ENCODE peak calls at places on chromosomes 12 and 14, in seven cellular contexts. Q is AG04449, M is AG04450, Z is progenitor cell of endocrine pancreas, L is endothelial cell, J is ovary, I is Calu3. O is an unnamed sample.

GRCh38 chr14:24372701-24373416 is 4.9 kb downstream of the NFATC4 start:
- DNase-seq in Q (no peak), M (no peak), Z (no peak), L (no peak), J (peak), I (no peak), O (no peak)

GRCh38 chr12:93402333-93403311 is 24.9 kb downstream of the NUDT4 start:
- DNase-seq in Q (no peak), M (no peak), Z (no peak), L (no peak), J (no peak), I (no peak), O (no peak)

GRCh38 chr14:52949711-52950409 is 990 bp downstream of the FERMT2 start:
- DNase-seq in Q (no peak), M (no peak), Z (no peak), L (no peak), J (no peak), I (peak), O (no peak)

GRCh38 chr12:22971771-22972191 is 346.8 kb downstream of the ETNK1 start:
- DNase-seq in Q (no peak), M (no peak), Z (no peak), L (no peak), J (no peak), I (no peak), O (no peak)

GRCh38 chr12:106145539-106146447 is 7.0 kb upstream of the NUAK1 start:
- DNase-seq in Q (no peak), M (no peak), Z (no peak), L (no peak), J (no peak), I (no peak), O (no peak)

GRCh38 chr14:72024043-72024407 is 91.8 kb downstream of the RGS6 start:
- DNase-seq in Q (no peak), M (no peak), Z (no peak), L (peak), J (no peak), I (peak), O (no peak)

GRCh38 chr14:63435838-63436237 is 107.3 kb downstream of the PPP2R5E start:
- DNase-seq in Q (peak), M (peak), Z (no peak), L (no peak), J (peak), I (no peak), O (no peak)

GRCh38 chr12:125065021-125065752 is at the start of gene AACS:
- DNase-seq in Q (no peak), M (peak), Z (peak), L (peak), J (peak), I (peak), O (peak)

GRCh38 chr12:117142094-117142493 is 42.9 kb upstream of the TESC start:
- DNase-seq in Q (no peak), M (no peak), Z (no peak), L (no peak), J (no peak), I (no peak), O (no peak)

GRCh38 chr12:100163416-100164152 is 20.9 kb upstream of the BLTP3B start:
- DNase-seq in Q (no peak), M (no peak), Z (peak), L (peak), J (peak), I (peak), O (peak)

GRCh38 chr12:113912761-113913295 is 53.3 kb downstream of the RBM19 start:
- DNase-seq in Q (no peak), M (peak), Z (peak), L (peak), J (peak), I (peak), O (peak)

GRCh38 chr12:81077686-81078441 is at the start of gene ACSS3:
- DNase-seq in Q (no peak), M (no peak), Z (peak), L (peak), J (peak), I (no peak), O (peak)

GRCh38 chr12:46483572-46484395 is 111.2 kb upstream of the SLC38A2 start:
- DNase-seq in Q (no peak), M (no peak), Z (no peak), L (no peak), J (no peak), I (no peak), O (no peak)

GRCh38 chr14:76057914-76058313 is 72.4 kb downstream of the IFT43 start:
- DNase-seq in Q (no peak), M (no peak), Z (no peak), L (no peak), J (no peak), I (no peak), O (no peak)

GRCh38 chr14:76051717-76052459 is 66.3 kb downstream of the IFT43 start:
- DNase-seq in Q (no peak), M (no peak), Z (no peak), L (no peak), J (no peak), I (no peak), O (no peak)

GRCh38 chr14:76053576-76054369 is 68.2 kb downstream of the IFT43 start:
- DNase-seq in Q (no peak), M (no peak), Z (no peak), L (no peak), J (no peak), I (no peak), O (no peak)

GRCh38 chr14:76055330-76055729 is 69.8 kb downstream of the IFT43 start:
- DNase-seq in Q (no peak), M (no peak), Z (no peak), L (no peak), J (no peak), I (no peak), O (no peak)

DNA sequence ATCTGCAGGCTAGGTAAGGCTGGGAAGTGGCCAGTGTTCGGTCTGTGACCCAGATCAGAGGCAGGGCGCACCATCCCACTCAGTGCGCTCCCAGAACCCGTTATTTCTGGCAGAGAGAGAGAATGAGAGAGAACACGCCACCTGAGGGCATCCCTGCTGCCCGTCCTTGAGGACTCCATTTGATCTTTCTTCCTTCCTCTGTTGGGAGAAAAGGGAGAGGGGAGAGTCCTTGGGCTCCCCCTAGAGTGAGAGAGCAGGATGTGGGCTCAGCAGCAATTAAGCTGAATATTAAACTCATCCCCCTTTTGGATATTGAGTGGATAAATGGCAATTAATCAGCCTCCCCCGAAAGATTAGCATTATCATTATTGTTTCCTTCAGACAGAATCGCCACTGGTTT is 70.6 kb downstream of the IFT43 start:
- DNase-seq in Q (no peak), M (no peak), Z (no peak), L (no peak), J (no peak), I (peak), O (no peak)
- TF ChIP-seq CTCF in Q (peak), M (peak), Z (peak), L (peak), J (no peak), I (no peak), O (peak)

GRCh38 chr12:102232446-102232845 is 34.8 kb upstream of the PMCH start:
- DNase-seq in Q (no peak), M (no peak), Z (no peak), L (no peak), J (no peak), I (no peak), O (no peak)

DNA sequence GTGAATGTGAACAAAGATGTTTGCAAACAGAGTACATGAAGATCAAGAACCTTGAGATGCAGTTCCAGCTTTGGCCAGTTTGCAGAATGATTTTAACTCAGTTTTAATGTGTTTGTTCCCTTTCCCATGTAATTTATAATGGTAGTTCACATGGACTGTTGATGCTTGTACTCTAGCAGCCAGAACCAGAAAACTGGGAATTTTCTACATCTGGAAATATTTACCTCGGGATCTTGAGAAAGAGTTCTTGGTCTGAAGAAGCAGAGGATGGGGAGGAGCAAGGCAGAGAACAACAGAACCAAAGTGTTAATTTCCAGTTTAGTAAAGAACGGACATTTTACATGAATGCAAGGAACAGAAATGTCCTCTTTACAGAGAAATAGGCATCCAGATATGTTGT is 37.0 kb upstream of the PMCH start:
- DNase-seq in Q (no peak), M (no peak), Z (no peak), L (no peak), J (no peak), I (no peak), O (no peak)
- TF ChIP-seq CTCF in Q (no peak), M (no peak), Z (no peak), L (no peak), J (no peak), I (no peak), O (no peak)

GRCh38 chr14:94180655-94181271 is 6.6 kb downstream of the PPP4R4 start:
- DNase-seq in Q (no peak), M (no peak), Z (no peak), L (no peak), J (no peak), I (no peak), O (no peak)
- TF ChIP-seq CTCF in Q (peak), M (peak), Z (peak), L (peak), J (peak), I (peak), O (peak)

DNA sequence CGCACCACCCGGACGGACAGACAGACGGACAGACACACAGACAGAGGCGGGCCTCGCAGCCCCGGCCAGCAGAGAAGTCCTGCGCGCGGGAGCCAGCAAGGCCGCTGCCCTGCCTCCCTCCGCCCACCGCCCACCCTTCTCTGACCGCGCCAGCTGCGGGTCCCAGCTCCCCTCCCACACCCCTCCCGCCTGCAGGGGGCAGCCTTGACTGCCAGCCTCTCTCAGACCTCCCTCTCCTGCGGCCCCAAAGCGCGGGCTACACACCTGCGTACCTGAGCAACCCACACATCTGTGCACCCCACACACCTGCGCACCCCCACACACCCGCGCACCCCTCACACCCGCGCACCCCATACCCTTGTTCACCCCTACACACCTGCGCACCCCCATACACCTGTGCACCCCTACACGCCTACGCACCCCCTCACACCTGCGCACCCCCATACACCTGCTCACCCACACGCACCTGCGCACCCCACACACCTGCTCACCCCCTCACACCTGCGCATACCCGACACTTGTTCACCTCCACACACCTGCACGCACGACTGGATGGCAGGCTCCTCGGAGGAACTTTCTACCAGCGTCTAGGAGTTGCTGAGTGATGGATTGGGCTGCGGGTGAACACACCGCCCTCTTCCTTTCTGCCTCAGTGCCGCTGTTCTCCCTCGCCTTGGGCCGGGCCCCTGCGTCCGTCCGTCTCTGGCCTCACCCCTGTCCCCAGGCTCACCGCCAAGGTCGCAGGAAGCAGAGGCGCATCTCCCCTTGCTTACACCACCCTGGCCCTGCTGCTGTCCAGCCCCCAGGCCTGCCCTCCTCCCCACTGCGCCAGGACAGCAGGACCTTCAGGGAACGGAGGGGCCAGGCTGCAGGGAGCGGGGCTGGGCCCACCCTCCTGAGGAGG is 20.8 kb upstream of the TMEM106C start:
- DNase-seq in Q (no peak), M (no peak), Z (no peak), L (peak), J (peak), I (no peak), O (no peak)
- TF ChIP-seq CTCF in Q (peak), M (no peak), Z (no peak), L (peak), J (no peak), I (no peak), O (no peak)

DNA sequence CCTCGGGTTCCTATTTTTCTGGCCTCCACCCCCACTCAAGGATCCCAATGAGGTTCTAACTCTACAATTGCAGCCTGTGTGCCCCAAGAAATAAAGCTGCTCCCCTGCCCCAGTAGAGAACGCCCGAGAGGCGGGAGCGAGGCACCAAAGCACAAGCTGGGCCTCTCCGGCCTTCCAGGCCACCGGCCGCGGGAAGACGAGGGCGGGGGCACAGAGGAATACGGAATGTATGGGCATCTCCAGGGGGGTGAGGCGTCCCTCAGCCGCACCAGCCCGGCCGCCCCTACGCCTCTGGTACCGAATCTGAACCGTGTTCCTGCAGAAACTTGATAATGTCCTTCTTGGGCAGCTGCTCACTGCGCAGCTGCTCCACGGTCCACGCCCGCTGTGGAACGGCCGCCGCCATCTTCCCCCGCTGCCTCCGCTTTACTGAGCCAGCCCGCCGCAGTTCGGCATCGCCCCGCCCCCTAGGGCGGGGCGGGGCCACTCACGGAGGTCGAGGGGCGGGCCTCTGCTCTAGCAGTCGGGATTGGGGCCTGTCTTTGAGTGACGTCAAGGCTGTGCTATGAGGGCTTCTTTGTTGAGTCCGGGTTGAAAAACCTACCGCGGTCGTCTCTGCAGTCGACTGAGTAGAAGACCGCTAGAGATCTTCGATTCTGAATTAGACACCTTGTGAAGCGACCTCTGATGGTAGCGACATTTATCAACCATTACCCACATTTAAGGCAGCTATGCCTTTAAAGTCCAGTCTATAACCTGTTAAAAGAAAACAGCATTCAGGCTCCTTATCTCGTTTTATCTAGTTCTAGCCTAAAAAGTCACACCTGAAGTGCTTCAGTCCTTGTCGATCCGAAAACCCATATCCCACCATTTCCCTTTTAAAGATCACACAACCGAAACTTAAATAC is at the start of gene FKBP3:
- DNase-seq in Q (peak), M (peak), Z (peak), L (peak), J (peak), I (peak), O (peak)
- TF ChIP-seq CTCF in Q (no peak), M (peak), Z (no peak), L (no peak), J (no peak), I (no peak), O (no peak)

O was measured in neural crest cell.